ENCODE peak calls at places on chromosomes 16 and 17, in seven cellular contexts. L is mammary epithelial cell, W is HFF-Myc, P is coronary artery, E is DND-41, F is H1, H is right cardiac atrium. X is an unnamed sample.

GRCh38 chr16:68324780-68325357 is 14.1 kb downstream of the PRMT7 start:
- DNase-seq in H (no peak), E (no peak), L (no peak), W (no peak), P (peak), F (no peak), X (no peak)

GRCh38 chr17:73231363-73231762 is 30.3 kb downstream of the CPSF4L start:
- DNase-seq in E (peak), P (no peak), W (no peak), F (no peak), H (no peak), L (peak), X (no peak)

GRCh38 chr16:86225905-86226371 is 284.4 kb upstream of the FOXF1 start:
- DNase-seq in L (no peak), F (no peak), P (no peak), E (no peak), W (no peak), H (no peak), X (no peak)

GRCh38 chr16:79868841-79869240 is 268.3 kb upstream of the MAF start:
- DNase-seq in H (no peak), E (no peak), F (no peak), L (no peak), P (no peak), W (no peak), X (no peak)

GRCh38 chr17:2435181-2435741 is 34.4 kb upstream of the MNT start:
- DNase-seq in W (no peak), E (no peak), H (no peak), F (peak), L (no peak), P (no peak), X (no peak)

GRCh38 chr16:82992826-82993225 is 366.1 kb downstream of the CDH13 start:
- DNase-seq in P (no peak), E (no peak), W (no peak), H (no peak), L (no peak), F (no peak), X (no peak)

GRCh38 chr16:66933776-66934137 is 445 bp downstream of the CIAO2B start:
- DNase-seq in W (no peak), L (peak), F (no peak), P (no peak), E (no peak), H (no peak), X (no peak)

GRCh38 chr16:7086842-7087616 is 245.6 kb upstream of the RBFOX1 start:
- DNase-seq in F (peak), E (no peak), W (no peak), L (no peak), H (peak), P (no peak), X (no peak)

GRCh38 chr17:47837401-47838039 is 3.6 kb downstream of the SCRN2 start:
- DNase-seq in P (no peak), E (no peak), F (no peak), H (no peak), L (peak), W (no peak), X (no peak)

GRCh38 chr16:52546291-52546941 is 527 bp downstream of the TOX3 start:
- DNase-seq in F (peak), W (no peak), E (no peak), P (no peak), L (no peak), H (no peak), X (no peak)

GRCh38 chr17:42536372-42537155 is 523 bp downstream of the NAGLU start:
- DNase-seq in H (peak), W (peak), E (peak), L (peak), P (peak), F (peak), X (no peak)

GRCh38 chr16:4404247-4404966 is 12.0 kb downstream of the CORO7 start:
- DNase-seq in E (peak), F (peak), W (no peak), P (no peak), H (peak), L (no peak), X (no peak)

GRCh38 chr17:8016632-8017424 is 14.4 kb downstream of the GUCY2D start:
- DNase-seq in W (no peak), H (peak), F (peak), E (peak), L (no peak), P (peak), X (peak)

GRCh38 chr17:78710607-78711006 is 71.5 kb downstream of the CYTH1 start:
- DNase-seq in W (no peak), E (no peak), P (no peak), L (no peak), F (no peak), H (no peak), X (no peak)

GRCh38 chr17:79024901-79025737 is 1.1 kb downstream of the C1QTNF1 start:
- DNase-seq in H (peak), L (no peak), P (peak), E (no peak), F (no peak), W (no peak), X (no peak)

GRCh38 chr16:55444754-55445485 is 34.1 kb upstream of the MMP2 start:
- DNase-seq in P (no peak), F (no peak), H (peak), L (no peak), W (no peak), E (no peak), X (no peak)

GRCh38 chr16:81585785-81586184 is 141.2 kb downstream of the CMIP start:
- DNase-seq in H (no peak), F (no peak), W (no peak), P (no peak), E (no peak), L (no peak), X (no peak)

GRCh38 chr17:65345261-65346060 is 208.3 kb downstream of the RGS9 start:
- DNase-seq in W (no peak), E (no peak), P (no peak), L (no peak), F (no peak), H (no peak), X (no peak)

GRCh38 chr17:12899604-12900003 is 110.3 kb downstream of the ARHGAP44 start:
- DNase-seq in F (no peak), H (no peak), L (no peak), P (no peak), E (no peak), W (no peak), X (no peak)

GRCh38 chr17:73058022-73058421 is 34.5 kb downstream of the SLC39A11 start:
- DNase-seq in H (no peak), F (no peak), P (no peak), L (no peak), E (no peak), W (no peak), X (no peak)

GRCh38 chr16:12323007-12323699 is 346.6 kb downstream of the SNX29 start:
- DNase-seq in E (peak), H (no peak), W (no peak), F (no peak), P (no peak), L (no peak), X (peak)

GRCh38 chr16:11168386-11169065 is 87.5 kb downstream of the SOCS1 start:
- DNase-seq in L (no peak), P (no peak), F (no peak), H (peak), E (no peak), W (no peak), X (no peak)

GRCh38 chr17:5823219-5823618 is 238.9 kb upstream of the NLRP1 start:
- DNase-seq in L (no peak), P (no peak), W (no peak), E (no peak), H (no peak), F (no peak), X (no peak)

GRCh38 chr16:67666032-67666537 is 465 bp downstream of the ENKD1 start:
- DNase-seq in W (no peak), F (peak), P (no peak), E (no peak), L (no peak), H (peak), X (no peak)

GRCh38 chr17:78104540-78104941 is 24.0 kb downstream of the TMC6 start:
- DNase-seq in L (no peak), P (no peak), W (no peak), H (no peak), F (no peak), E (no peak), X (no peak)

GRCh38 chr17:77304051-77304745 is 163.4 kb downstream of the SEC14L1 start:
- DNase-seq in P (no peak), E (no peak), H (no peak), L (no peak), F (no peak), W (no peak), X (no peak)

GRCh38 chr17:9024497-9024896 is 3.2 kb downstream of the NTN1 start:
- DNase-seq in L (no peak), H (no peak), F (no peak), E (no peak), W (no peak), P (no peak), X (no peak)
- H3K4me3 ChIP-seq in L (no peak), H (peak), F (peak), E (no peak), W (no peak), P (no peak), X (no peak)

DNA sequence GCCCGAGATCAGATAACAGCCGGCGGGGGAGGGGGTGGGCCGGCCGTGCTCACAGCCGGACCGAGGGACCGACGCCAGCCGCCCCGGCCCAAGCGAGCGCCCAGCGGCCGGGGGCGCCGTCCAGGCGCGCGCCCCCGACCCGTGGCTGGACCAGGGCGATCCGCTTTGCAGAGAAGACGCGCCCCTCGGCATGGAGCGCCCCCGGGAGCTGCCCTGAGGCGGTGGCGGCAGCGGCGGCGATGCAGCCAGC is 353 bp downstream of the KCNJ12 start:
- DNase-seq in W (no peak), P (no peak), H (no peak), L (no peak), E (no peak), F (no peak), X (no peak)
- H3K4me3 ChIP-seq in W (peak), P (peak), H (peak), L (peak), E (no peak), F (peak), X (no peak)

GRCh38 chr16:27402569-27402963 is 592 bp downstream of the IL21R start:
- DNase-seq in W (no peak), P (no peak), E (no peak), F (no peak), L (no peak), H (no peak), X (no peak)
- H3K4me3 ChIP-seq in W (no peak), P (peak), E (no peak), F (no peak), L (no peak), H (peak), X (peak)

DNA sequence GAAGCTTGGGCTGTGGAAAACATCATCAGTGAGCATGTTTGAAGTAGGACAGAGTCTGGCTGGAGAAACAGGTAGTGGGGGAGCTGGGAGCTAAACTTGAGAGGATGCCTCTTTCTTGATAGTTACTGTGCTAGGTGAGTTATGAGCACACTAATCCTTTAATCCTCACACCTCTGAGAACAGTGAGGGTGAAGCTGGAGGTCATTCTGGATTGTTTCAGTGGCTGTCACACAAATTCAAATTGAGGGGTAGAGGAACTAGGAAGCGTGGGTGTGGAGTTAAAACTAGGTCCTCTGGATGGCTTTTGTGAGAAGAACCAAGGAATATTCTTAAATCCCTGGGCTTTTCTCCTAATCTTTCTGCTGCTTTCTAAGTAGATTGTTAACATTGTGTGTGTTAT is 3.3 kb downstream of the AKAP1 start:
- DNase-seq in F (no peak), L (no peak), H (no peak), P (no peak), W (no peak), E (no peak), X (no peak)
- H3K4me3 ChIP-seq in F (peak), L (no peak), H (no peak), P (no peak), W (no peak), E (no peak), X (no peak)

GRCh38 chr17:29757788-29758187 is 135.1 kb upstream of the CORO6 start:
- DNase-seq in W (no peak), P (no peak), L (no peak), E (peak), F (no peak), H (no peak), X (peak)
- H3K4me3 ChIP-seq in W (no peak), P (no peak), L (no peak), E (no peak), F (no peak), H (no peak), X (no peak)

GRCh38 chr17:16417896-16418683 is 2.7 kb downstream of the TRPV2 start:
- DNase-seq in H (no peak), P (no peak), W (no peak), L (no peak), F (no peak), E (no peak), X (no peak)
- H3K4me3 ChIP-seq in H (no peak), P (no peak), W (no peak), L (no peak), F (no peak), E (no peak), X (no peak)

DNA sequence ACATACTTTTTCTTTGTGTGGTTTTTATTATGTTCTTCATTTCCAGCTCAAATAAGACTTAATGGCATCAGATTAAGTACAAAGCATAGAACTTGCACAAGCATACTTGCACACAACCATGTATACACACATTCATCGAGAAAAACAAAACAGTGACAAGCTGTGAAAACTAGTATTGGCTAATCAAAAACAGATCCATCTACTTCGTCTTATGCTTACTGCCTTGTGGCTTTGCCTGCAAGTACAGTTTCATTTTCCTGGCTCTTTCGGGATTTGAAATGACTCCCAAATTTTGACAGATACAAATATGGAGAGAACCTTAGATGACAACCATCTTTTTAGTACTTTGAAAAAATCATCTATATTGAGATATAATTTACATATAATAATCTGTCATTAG is 338.3 kb downstream of the BCAS3 start:
- DNase-seq in P (no peak), E (no peak), H (no peak), F (no peak), L (no peak), W (peak), X (no peak)
- H3K4me3 ChIP-seq in P (no peak), E (no peak), H (no peak), F (no peak), L (no peak), W (no peak), X (no peak)